ENCODE peak calls at places on chromosomes 5 and 9, in four cellular contexts. E, S, R and I are unnamed samples.

GRCh38 chr9:83313771-83314170 is 224.4 kb downstream of the FRMD3 start:
- DNase-seq in E (no peak), S (no peak), R (no peak), I (no peak)

GRCh38 chr5:10633271-10634049 is 69.6 kb downstream of the ANKRD33B start:
- DNase-seq in E (no peak), S (no peak), R (no peak), I (peak)

GRCh38 chr5:160463775-160464465 is 42.3 kb downstream of the PTTG1 start:
- DNase-seq in E (no peak), S (peak), R (no peak), I (peak)

GRCh38 chr5:15598294-15598902 is 98.4 kb downstream of the FBXL7 start:
- DNase-seq in E (no peak), S (peak), R (peak), I (no peak)

GRCh38 chr5:25060575-25060974 is 415.8 kb upstream of the CDH10 start:
- DNase-seq in E (no peak), S (no peak), R (no peak), I (no peak)

GRCh38 chr9:14652729-14653377 is 40.4 kb downstream of the ZDHHC21 start:
- DNase-seq in E (no peak), S (peak), R (no peak), I (peak)

GRCh38 chr5:136769900-136770684 is 404.7 kb upstream of the TRPC7 start:
- DNase-seq in E (no peak), S (peak), R (peak), I (peak)

GRCh38 chr9:114110180-114110579 is 11.1 kb upstream of the KIF12 start:
- DNase-seq in E (no peak), S (peak), R (no peak), I (no peak)

GRCh38 chr5:91168859-91169258 is 214.3 kb downstream of the ARRDC3 start:
- DNase-seq in E (no peak), S (no peak), R (no peak), I (no peak)

GRCh38 chr5:84480873-84481637 is 96.4 kb upstream of the EDIL3 start:
- DNase-seq in E (no peak), S (no peak), R (no peak), I (peak)

DNA sequence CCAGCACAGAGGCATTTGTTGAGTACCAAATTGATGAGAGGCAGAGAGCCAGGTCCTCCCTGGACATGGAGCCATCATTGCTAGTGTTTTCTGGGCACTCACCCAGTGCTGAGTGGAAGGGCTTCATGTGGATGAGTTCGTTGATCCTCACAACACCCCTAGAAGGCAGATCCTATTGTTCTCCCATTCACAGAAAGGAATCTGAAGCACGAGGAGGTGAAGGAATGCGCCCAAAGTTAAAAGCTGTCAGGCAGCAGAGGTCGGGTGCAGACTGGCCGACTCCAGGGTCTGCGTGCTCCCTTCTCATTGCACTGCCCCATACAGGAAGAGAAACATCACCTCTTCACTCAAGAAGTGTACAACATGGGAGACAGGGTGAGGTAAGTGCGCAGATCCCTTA is 153.5 kb upstream of the TNPO1 start:
- DNase-seq in E (no peak), S (no peak), R (no peak), I (no peak)
- H2AFZ ChIP-seq in E (no peak), S (no peak), R (no peak), I (no peak)

GRCh38 chr5:121526908-121527307 is 324.8 kb upstream of the FTMT start:
- DNase-seq in E (no peak), S (no peak), R (no peak), I (no peak)

DNA sequence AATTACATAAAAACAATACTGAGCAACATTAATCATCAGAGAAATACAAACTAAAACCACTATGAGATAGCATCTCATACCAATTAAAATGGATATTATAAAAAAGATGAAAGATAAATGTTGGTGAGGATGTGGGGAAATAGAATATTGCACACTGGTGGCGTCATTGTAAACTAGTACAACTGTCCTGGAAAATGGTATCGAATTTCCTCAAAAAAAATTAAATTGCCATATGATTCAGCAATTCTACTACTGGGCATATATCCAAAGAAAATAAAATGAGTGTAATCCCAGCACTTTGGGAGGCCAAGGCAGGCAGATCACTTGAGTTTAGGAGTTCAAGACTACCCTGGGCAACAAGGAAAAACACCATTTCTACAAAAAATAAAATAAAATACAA is 326.0 kb upstream of the FTMT start:
- DNase-seq in E (no peak), S (no peak), R (no peak), I (no peak)
- TF ChIP-seq MYC in E (no peak), S (no peak), R (no peak), I (no peak)

DNA sequence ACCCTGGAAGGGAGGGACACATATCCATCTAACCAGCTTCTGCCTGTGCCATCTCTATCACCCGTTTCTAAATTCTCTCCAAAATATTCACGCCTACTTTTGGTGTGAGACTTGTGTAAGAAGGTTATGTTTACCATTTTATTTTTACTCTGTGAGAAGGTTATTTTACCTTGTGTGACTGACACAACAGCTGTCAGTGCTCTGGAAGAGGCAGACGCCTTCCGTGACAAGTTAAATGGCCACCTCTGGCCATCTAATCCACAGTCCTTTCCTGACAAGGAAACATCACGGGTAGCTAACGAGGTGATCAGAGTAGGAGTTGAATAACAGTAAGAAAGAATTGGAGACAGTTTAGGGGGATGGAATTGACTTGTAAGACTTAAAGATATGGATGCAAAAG is 443.8 kb upstream of the PIK3R1 start:
- DNase-seq in E (no peak), S (no peak), R (no peak), I (no peak)
- H2AFZ ChIP-seq in E (no peak), S (no peak), R (no peak), I (no peak)

GRCh38 chr9:105331755-105332154 is 87.3 kb downstream of the SLC44A1 start:
- DNase-seq in E (no peak), S (peak), R (no peak), I (no peak)
- TF ChIP-seq MYC in E (no peak), S (no peak), R (no peak), I (no peak)

DNA sequence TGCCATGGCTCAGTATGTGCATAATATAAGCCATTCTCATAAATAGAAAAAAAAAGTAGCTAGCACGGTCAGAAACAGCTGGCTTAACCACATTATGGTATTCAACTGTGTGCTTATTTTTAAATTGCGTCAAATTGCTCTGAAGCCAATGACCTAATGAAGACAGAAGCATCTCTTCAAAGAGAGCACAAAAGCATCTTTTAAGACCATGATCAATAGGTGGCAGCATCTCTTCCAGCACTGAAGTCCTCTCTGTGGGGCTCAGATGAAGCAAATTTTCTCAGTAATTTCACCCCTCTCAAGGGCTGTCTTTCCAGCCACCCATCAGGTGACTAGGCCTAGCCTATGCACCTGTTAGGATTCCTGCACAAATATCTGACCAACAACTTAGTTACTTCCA is 251.4 kb downstream of the GLIS3 start:
- DNase-seq in E (no peak), S (no peak), R (no peak), I (peak)
- H2AFZ ChIP-seq in E (no peak), S (no peak), R (no peak), I (no peak)

DNA sequence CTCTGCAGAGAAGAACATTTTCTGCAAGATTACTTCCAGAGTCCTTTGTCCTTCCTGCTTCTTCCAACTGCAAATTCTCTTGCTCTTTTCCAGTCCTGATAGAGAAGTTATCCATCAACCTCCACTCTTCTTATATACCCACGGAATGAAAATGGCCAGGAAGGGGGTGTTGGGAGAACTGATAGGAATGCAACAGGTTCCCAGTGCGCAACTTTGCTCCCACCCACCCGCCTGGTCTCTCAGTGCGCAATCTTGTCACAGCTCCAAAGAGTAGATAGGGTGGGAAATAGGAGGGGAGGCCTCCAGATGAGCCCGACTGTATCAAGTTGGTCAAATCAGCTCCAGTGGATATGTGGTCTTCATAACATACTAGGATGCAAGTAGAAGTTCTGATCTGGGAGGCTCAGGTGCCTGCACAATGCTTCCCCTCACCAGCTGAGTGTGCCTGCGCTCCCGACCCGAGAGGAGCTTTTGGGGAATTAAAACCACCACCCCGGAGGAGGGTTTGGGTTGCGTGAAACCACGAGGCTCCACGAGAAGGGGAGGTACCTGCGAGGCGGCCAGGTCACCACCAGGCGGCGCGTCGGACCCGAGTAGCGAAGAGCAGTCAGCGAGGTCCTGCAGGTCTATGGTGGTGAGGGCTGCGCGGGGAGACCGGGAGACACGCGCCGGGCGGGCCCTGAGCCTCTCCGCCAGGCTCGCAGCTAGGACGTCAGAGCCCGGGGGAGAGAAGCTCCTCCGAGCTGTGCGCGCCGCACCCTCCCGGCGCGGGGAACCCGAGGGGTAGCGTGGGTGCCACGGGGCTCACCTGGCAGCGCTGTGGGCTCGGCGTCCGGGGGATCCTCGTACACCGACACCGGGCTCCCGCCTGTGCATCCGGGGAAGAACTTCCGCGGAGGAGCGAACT is 835 bp downstream of the MCIDAS start:
- DNase-seq in E (no peak), S (peak), R (peak), I (peak)
- TF ChIP-seq MYC in E (no peak), S (peak), R (peak), I (no peak)

DNA sequence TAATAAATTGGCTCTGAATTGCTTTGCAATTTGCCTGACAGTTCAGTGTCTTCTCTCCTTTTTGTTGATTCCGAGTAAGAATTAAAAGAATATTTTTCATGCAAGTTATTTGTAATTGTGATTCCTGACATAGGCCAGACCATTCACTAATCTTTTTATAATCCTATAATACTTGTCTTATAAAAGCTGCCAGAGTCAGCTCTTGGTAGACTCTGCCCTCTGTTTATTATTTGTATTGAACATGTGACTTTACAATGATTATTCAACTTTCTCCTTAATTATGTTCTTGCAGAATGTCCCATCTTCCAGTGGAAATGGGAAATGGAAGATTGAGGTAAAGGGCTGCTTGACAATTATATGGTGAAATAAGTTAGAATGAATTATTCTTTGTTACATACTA is 121.0 kb downstream of the SV2C start:
- DNase-seq in E (no peak), S (no peak), R (no peak), I (no peak)
- H2AFZ ChIP-seq in E (no peak), S (no peak), R (no peak), I (no peak)

GRCh38 chr5:64506567-64507321 is 929 bp downstream of the RGS7BP start:
- DNase-seq in E (no peak), S (no peak), R (no peak), I (no peak)
- TF ChIP-seq MYC in E (no peak), S (no peak), R (no peak), I (no peak)

DNA sequence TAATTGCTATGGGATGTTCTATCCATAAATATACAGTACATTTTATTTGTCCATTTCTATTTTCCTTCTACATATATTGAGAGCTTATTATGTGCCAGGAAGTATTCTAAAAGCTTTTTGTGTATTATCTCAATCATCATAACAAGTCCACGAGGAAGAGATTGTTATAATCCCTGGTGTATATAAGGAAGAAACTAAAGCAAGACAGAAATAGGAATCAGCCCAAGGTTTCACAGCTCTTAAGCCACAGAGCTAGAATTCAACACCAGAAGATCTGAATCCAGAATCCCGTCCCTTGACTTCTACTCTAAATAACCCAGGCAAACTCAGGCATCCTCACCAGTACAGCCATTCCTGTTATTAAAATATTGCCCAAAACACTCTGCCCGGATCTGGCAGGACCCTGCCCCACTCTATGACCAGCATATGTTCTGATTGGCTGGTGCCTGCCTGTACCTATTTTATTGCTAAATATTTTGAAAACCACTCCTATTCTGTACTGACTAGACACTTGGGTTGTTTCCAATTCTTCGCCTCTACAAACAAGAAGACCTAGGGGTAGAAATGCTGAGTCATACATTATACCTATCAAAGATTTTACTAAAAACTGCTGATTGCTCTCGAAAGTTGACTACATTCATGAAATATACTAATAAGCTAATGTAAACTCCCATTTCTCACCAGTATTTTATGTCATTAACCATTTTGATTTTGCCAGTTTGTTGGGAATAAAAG is 297.4 kb downstream of the ENC1 start:
- DNase-seq in E (no peak), S (no peak), R (no peak), I (no peak)
- H2AFZ ChIP-seq in E (no peak), S (no peak), R (no peak), I (no peak)

DNA sequence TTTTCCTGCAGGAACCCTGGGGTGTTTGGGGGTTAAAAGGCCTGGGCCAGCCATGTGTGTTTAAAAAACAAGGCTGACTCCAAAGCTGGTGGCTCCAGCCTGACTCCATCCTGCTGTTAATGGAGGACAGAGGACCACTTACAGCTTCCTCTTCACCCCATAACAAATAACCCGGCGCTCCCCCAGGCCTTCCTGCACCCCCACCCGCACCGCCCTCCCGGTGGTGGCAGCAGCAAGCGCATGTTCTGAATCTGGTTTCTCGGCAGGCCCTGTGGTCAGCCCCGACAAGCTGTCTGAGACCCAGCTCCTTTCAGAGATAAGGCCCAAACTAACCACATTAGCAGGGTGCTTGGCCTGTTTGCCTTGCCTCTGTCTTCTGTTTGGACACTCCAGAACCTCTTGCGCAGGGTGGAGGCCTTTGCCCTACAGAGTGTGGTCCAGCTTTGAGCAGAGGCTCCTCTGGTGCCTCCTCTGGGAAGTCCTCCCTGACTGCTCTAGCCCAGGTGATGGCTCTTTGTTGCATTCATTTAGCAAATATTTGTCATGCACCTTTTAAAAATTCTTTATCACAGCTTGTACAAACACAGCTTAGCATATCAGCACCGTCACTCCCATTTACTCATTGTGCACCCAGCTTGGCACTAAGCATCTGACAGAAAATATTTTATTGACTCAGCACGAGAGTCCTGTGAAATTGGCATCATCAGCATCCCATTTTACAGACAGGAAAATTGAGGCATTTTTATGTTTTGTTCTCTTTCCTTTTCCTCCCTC is 78.4 kb downstream of the NDFIP1 start:
- DNase-seq in E (no peak), S (peak), R (peak), I (no peak)
- TF ChIP-seq MYC in E (no peak), S (no peak), R (no peak), I (no peak)